ENCODE peak calls at places on chromosomes 2 and 18, in nine cellular contexts. U is upper lobe of right lung, B is psoas muscle, P is NCI-H1092, Z is retina, E is non-pigmented ciliary epithelial cell, I is NCI-H345, D is mesenteric fat pad, S is neuronal stem cell. O is an unnamed sample.

GRCh38 chr2:105621038-105621437 is 123.7 kb upstream of the NCK2 start:
- DNase-seq in E (no peak), U (no peak), B (no peak), D (no peak), Z (no peak), I (no peak), S (no peak), P (no peak), O (no peak)

GRCh38 chr2:48414980-48415764 is 114.8 kb upstream of the STON1 start:
- DNase-seq in D (no peak), E (no peak), P (peak; percentile 71), I (no peak), S (no peak), Z (peak; percentile 71), U (peak; percentile 71), B (no peak), O (no peak)

GRCh38 chr18:79422022-79422782 is 26.5 kb downstream of the NFATC1 start:
- DNase-seq in D (no peak), I (no peak), E (no peak), Z (no peak), B (peak; percentile 66), S (no peak), P (no peak), U (no peak), O (no peak)

GRCh38 chr2:218478544-218478943 is 59.6 kb downstream of the VIL1 start:
- DNase-seq in D (no peak), S (no peak), P (no peak), U (no peak), I (no peak), Z (no peak), B (no peak), E (no peak), O (no peak)

GRCh38 chr2:8337321-8337720 is 344.5 kb upstream of the ID2 start:
- DNase-seq in D (no peak), S (no peak), B (no peak), E (no peak), P (no peak), U (no peak), Z (no peak), I (no peak), O (no peak)

GRCh38 chr2:219495531-219496122 is 3.1 kb upstream of the GMPPA start:
- DNase-seq in B (peak; percentile 66), P (peak; percentile 32), E (no peak), U (no peak), D (no peak), Z (peak; percentile 68), S (peak; percentile 77), I (peak; percentile 62), O (peak; percentile 49)

GRCh38 chr2:120620025-120620793 is 115.5 kb upstream of the GLI2 start:
- DNase-seq in E (no peak), D (no peak), I (no peak), U (no peak), B (no peak), Z (no peak), P (no peak), S (no peak), O (peak; percentile 43)

GRCh38 chr2:46845542-46846453 is 69.8 kb downstream of the MCFD2 start:
- DNase-seq in Z (no peak), B (no peak), S (no peak), I (no peak), D (no peak), E (no peak), P (no peak), U (peak; percentile 43), O (no peak)

GRCh38 chr2:24054366-24055010 is 4.9 kb downstream of the FKBP1B start:
- DNase-seq in E (no peak), S (no peak), P (no peak), B (no peak), D (no peak), Z (no peak), I (no peak), U (no peak), O (no peak)

GRCh38 chr2:213609570-213610170 is 325.4 kb downstream of the SPAG16 start:
- DNase-seq in D (no peak), Z (no peak), U (no peak), P (no peak), I (no peak), S (no peak), B (no peak), E (no peak), O (no peak)

GRCh38 chr2:182068811-182069210 is 83.2 kb downstream of the PPP1R1C start:
- DNase-seq in U (no peak), Z (no peak), B (no peak), E (no peak), D (no peak), P (no peak), I (no peak), S (no peak), O (no peak)

GRCh38 chr2:239756392-239757153 is 268.6 kb downstream of the NDUFA10 start:
- DNase-seq in D (no peak), Z (peak; percentile 58), E (no peak), B (no peak), S (no peak), P (no peak), U (no peak), I (no peak), O (no peak)

GRCh38 chr2:55985406-55985805 is 61.8 kb upstream of the EFEMP1 start:
- DNase-seq in S (no peak), U (no peak), P (no peak), B (no peak), E (no peak), D (no peak), Z (no peak), I (no peak), O (no peak)

GRCh38 chr2:55771612-55772011 is 78.0 kb upstream of the PNPT1 start:
- DNase-seq in I (peak; percentile 11), S (no peak), D (no peak), P (no peak), U (no peak), Z (no peak), E (no peak), B (no peak), O (peak; percentile 6)

GRCh38 chr18:48735070-48735676 is 196.3 kb downstream of the CTIF start:
- DNase-seq in I (no peak), D (no peak), B (no peak), E (no peak), P (no peak), S (no peak), Z (no peak), U (no peak), O (no peak)

GRCh38 chr2:111071480-111072143 is 49.1 kb upstream of the BCL2L11 start:
- DNase-seq in E (peak; percentile 67), I (peak; percentile 5), U (no peak), B (no peak), S (no peak), P (no peak), D (no peak), Z (no peak), O (peak; percentile 68)

GRCh38 chr18:50662775-50663383 is 103.0 kb downstream of the MAPK4 start:
- DNase-seq in Z (peak; percentile 29), D (peak; percentile 72), B (no peak), U (peak; percentile 7), S (peak; percentile 40), E (no peak), I (no peak), P (no peak), O (no peak)

GRCh38 chr2:5520352-5520996 is 171.7 kb upstream of the SOX11 start:
- DNase-seq in Z (peak; percentile 71), U (no peak), B (no peak), I (no peak), D (no peak), E (no peak), S (no peak), P (no peak), O (peak; percentile 4)

GRCh38 chr2:98020992-98021713 is 25.4 kb upstream of the TMEM131 start:
- DNase-seq in Z (no peak), D (peak; percentile 62), B (no peak), P (no peak), I (no peak), S (no peak), E (no peak), U (no peak), O (no peak)

GRCh38 chr2:40386177-40386576 is 65.7 kb downstream of the SLC8A1 start:
- DNase-seq in I (no peak), Z (no peak), B (no peak), U (no peak), D (no peak), P (no peak), E (no peak), S (no peak), O (no peak)

GRCh38 chr18:8741524-8741923 is 36.2 kb downstream of the MTCL1 start:
- DNase-seq in P (peak; percentile 39), B (no peak), U (no peak), D (no peak), E (no peak), Z (peak; percentile 68), I (no peak), S (no peak), O (no peak)

GRCh38 chr2:9738718-9739496 is 104.4 kb upstream of the TAF1B start:
- DNase-seq in Z (peak; percentile 22), B (no peak), I (no peak), P (no peak), U (no peak), E (no peak), D (no peak), S (no peak), O (no peak)

GRCh38 chr18:79643049-79643765 is 36.4 kb upstream of the CTDP1 start:
- DNase-seq in Z (no peak), B (no peak), P (no peak), I (no peak), D (no peak), S (no peak), E (no peak), U (peak; percentile 79), O (no peak)

GRCh38 chr2:148201075-148202004 is 180.4 kb downstream of the MBD5 start:
- DNase-seq in P (no peak), S (peak; percentile 35), B (peak; percentile 16), I (no peak), Z (no peak), D (no peak), U (peak; percentile 72), E (peak; percentile 3), O (no peak)

GRCh38 chr2:152456262-152456661 is 121.3 kb downstream of the FMNL2 start:
- DNase-seq in D (no peak), E (no peak), B (no peak), S (no peak), Z (no peak), U (no peak), I (no peak), P (no peak), O (no peak)

GRCh38 chr2:3141696-3142095 is 235.9 kb downstream of the EIPR1 start:
- DNase-seq in Z (no peak), B (no peak), E (no peak), S (no peak), U (no peak), P (no peak), I (no peak), D (no peak), O (no peak)

GRCh38 chr2:216696751-216697560 is 1.6 kb upstream of the IGFBP5 start:
- DNase-seq in S (no peak), P (no peak), Z (peak; percentile 59), B (no peak), D (no peak), U (no peak), I (peak; percentile 60), E (no peak), O (no peak)

GRCh38 chr18:56982756-56983155 is 164.1 kb upstream of the BOD1L2 start:
- DNase-seq in B (no peak), I (no peak), S (no peak), U (no peak), E (no peak), P (no peak), D (no peak), Z (peak; percentile 36), O (no peak)

GRCh38 chr2:54942373-54942772 is 107.9 kb downstream of the RTN4 start:
- DNase-seq in B (no peak), P (no peak), D (no peak), U (no peak), I (no peak), S (no peak), Z (no peak), E (no peak), O (no peak)

GRCh38 chr2:112730791-112731190 is 10.0 kb downstream of the NT5DC4 start:
- DNase-seq in S (no peak), P (no peak), B (no peak), U (no peak), I (no peak), D (no peak), Z (no peak), E (no peak), O (no peak)

GRCh38 chr2:9800975-9801723 is 42.1 kb upstream of the TAF1B start:
- DNase-seq in B (peak; percentile 71), S (no peak), D (no peak), I (no peak), U (peak; percentile 88), P (no peak), E (no peak), Z (no peak), O (peak; percentile 56)

O was measured in skeletal muscle cell.